ENCODE peak calls at places on chromosomes 11 and 22, in seven cellular contexts. V is left colon; O is HAP-1; H is OCI-M1; S is GM13977; R is neural crest cell; A is stimulated activated CD4-positive, alpha-beta T cell treated with anti-CD3 and anti-CD28 coated beads, TNF-alpha, amount 100 ng/mL, for 24 hours. Z is an unnamed sample.

GRCh38 chr11:125376856-125377255 is 119.2 kb downstream of the FEZ1 start:
- DNase-seq in S (no peak), V (no peak), O (no peak), A (no peak), R (no peak), H (no peak), Z (no peak)

GRCh38 chr11:45489281-45489906 is 176.0 kb downstream of the CHST1 start:
- DNase-seq in H (no peak), R (no peak), V (no peak), A (no peak), S (no peak), O (no peak), Z (no peak)

GRCh38 chr11:128480066-128480465 is 107.3 kb downstream of the ETS1 start:
- DNase-seq in V (no peak), O (no peak), H (no peak), R (no peak), S (no peak), A (no peak), Z (no peak)

GRCh38 chr11:118398797-118399564 is 2.4 kb upstream of the ATP5MG start:
- DNase-seq in V (no peak), H (peak; percentile 48), A (no peak), S (peak; percentile 17), R (no peak), O (no peak), Z (no peak)

GRCh38 chr11:71103266-71103665 is 149.1 kb downstream of the SHANK2 start:
- DNase-seq in R (no peak), H (no peak), O (no peak), V (no peak), A (no peak), S (no peak), Z (peak; percentile 91)

GRCh38 chr11:1533342-1533725 is 38.7 kb downstream of the DUSP8 start:
- DNase-seq in A (no peak), S (no peak), H (no peak), V (no peak), R (no peak), O (no peak), Z (no peak)

GRCh38 chr11:123838659-123839058 is 32.5 kb upstream of the OR6M1 start:
- DNase-seq in A (no peak), H (no peak), V (no peak), O (no peak), S (no peak), R (no peak), Z (no peak)

GRCh38 chr11:8025123-8025522 is 38.0 kb downstream of the EIF3F start:
- DNase-seq in O (no peak), A (no peak), H (no peak), R (no peak), V (no peak), S (no peak), Z (no peak)

GRCh38 chr11:64276653-64277431 is 7.6 kb downstream of the BAD start:
- DNase-seq in R (no peak), A (no peak), S (no peak), V (peak; percentile 76), H (no peak), O (no peak), Z (no peak)

GRCh38 chr22:38413085-38414008 is 41.7 kb downstream of the KCNJ4 start:
- DNase-seq in A (no peak), O (no peak), V (peak; percentile 58), H (no peak), S (no peak), R (no peak), Z (no peak)

GRCh38 chr22:50267591-50268390 is 2.4 kb downstream of the MAPK11 start:
- DNase-seq in H (no peak), A (peak; percentile 61), S (peak; percentile 78), O (no peak), V (peak; percentile 63), R (no peak), Z (peak; percentile 82)

GRCh38 chr11:111777094-111778046 is 11.2 kb upstream of the PPP2R1B start:
- DNase-seq in R (no peak), V (no peak), H (peak; percentile 87), O (peak; percentile 76), A (no peak), S (peak; percentile 66), Z (peak; percentile 45)

GRCh38 chr11:22415481-22415880 is 77.3 kb downstream of the SLC17A6 start:
- DNase-seq in A (no peak), S (no peak), R (no peak), V (no peak), H (no peak), O (no peak), Z (no peak)

GRCh38 chr11:16786131-16786530 is 47.7 kb downstream of the C11orf58 start:
- DNase-seq in H (no peak), S (no peak), O (no peak), V (no peak), A (no peak), R (no peak), Z (no peak)

GRCh38 chr11:124886978-124887666 is 10.5 kb downstream of the ROBO4 start:
- DNase-seq in V (no peak), A (no peak), S (no peak), H (no peak), R (no peak), O (no peak), Z (no peak)

GRCh38 chr11:69141742-69142141 is 14.0 kb upstream of the SMIM38 start:
- DNase-seq in R (no peak), V (no peak), S (no peak), H (peak; percentile 47), A (no peak), O (no peak), Z (no peak)

GRCh38 chr22:21599053-21599893 is 30.5 kb downstream of the YDJC start:
- DNase-seq in R (no peak), A (no peak), V (no peak), H (no peak), S (no peak), O (no peak), Z (no peak)

GRCh38 chr11:125345706-125346561 is 150.1 kb downstream of the FEZ1 start:
- DNase-seq in A (peak; percentile 45), V (peak; percentile 67), S (peak; percentile 76), R (peak; percentile 71), O (peak; percentile 27), H (peak; percentile 80), Z (peak; percentile 62)

GRCh38 chr22:43993072-43993760 is 30.9 kb upstream of the PARVB start:
- DNase-seq in V (peak; percentile 50), S (peak; percentile 84), H (peak; percentile 64), O (peak; percentile 46), A (peak; percentile 55), R (peak; percentile 60), Z (peak; percentile 20)

GRCh38 chr11:47464479-47464878 is 15.5 kb upstream of the RAPSN start:
- DNase-seq in A (no peak), V (no peak), S (no peak), H (no peak), O (peak; percentile 38), R (no peak), Z (no peak)

GRCh38 chr11:128757886-128758612 is 64.2 kb downstream of the FLI1 start:
- DNase-seq in R (no peak), H (no peak), A (peak; percentile 47), O (no peak), V (no peak), S (peak; percentile 78), Z (no peak)

GRCh38 chr11:58776891-58777451 is 45.2 kb upstream of the GLYAT start:
- DNase-seq in R (no peak), A (no peak), H (peak; percentile 66), S (no peak), O (no peak), V (no peak), Z (no peak)

GRCh38 chr11:2406878-2407410 is 6.4 kb downstream of the TSSC4 start:
- DNase-seq in V (peak; percentile 59), A (no peak), R (no peak), O (no peak), H (no peak), S (no peak), Z (no peak)

GRCh38 chr11:15687342-15687741 is 572.6 kb downstream of the INSC start:
- DNase-seq in S (no peak), H (no peak), R (no peak), O (no peak), V (no peak), A (no peak), Z (no peak)

GRCh38 chr11:56842829-56843794 is 94.6 kb upstream of the OR9G4 start:
- DNase-seq in R (no peak), V (no peak), S (no peak), A (no peak), H (no peak), O (no peak), Z (no peak)

Z was measured in prostate gland.